ENCODE peak calls at places on chromosomes 6 and 20, in ten cellular contexts. D, U, Z, E, C, J, X, L, V and N are unnamed samples.

GRCh38 chr20:32224463-32224862 is 16.8 kb downstream of the POFUT1 start:
- DNase-seq in D (no peak), U (no peak), Z (no peak), E (peak), C (no peak), J (no peak), X (no peak), L (no peak), V (no peak), N (no peak)

GRCh38 chr6:11778648-11779307 is at the start of gene ADTRP:
- DNase-seq in D (no peak), U (no peak), Z (no peak), E (peak), C (no peak), J (no peak), X (peak), L (no peak), V (no peak), N (no peak)

GRCh38 chr20:32396656-32397160 is 38.6 kb downstream of the ASXL1 start:
- DNase-seq in D (no peak), U (no peak), Z (no peak), E (no peak), C (no peak), J (no peak), X (no peak), L (peak), V (no peak), N (no peak)

GRCh38 chr6:116444092-116444491 is 17.1 kb upstream of the CALHM6 start:
- DNase-seq in D (no peak), U (peak), Z (peak), E (no peak), C (no peak), J (no peak), X (peak), L (peak), V (no peak), N (peak)

GRCh38 chr6:122789862-122790739 is 1.0 kb downstream of the SMPDL3A start:
- DNase-seq in D (peak), U (peak), Z (peak), E (peak), C (no peak), J (no peak), X (peak), L (no peak), V (no peak), N (no peak)

GRCh38 chr6:46377209-46377608 is 114.0 kb downstream of the RCAN2 start:
- DNase-seq in D (no peak), U (no peak), Z (no peak), E (no peak), C (no peak), J (no peak), X (no peak), L (no peak), V (no peak), N (no peak)

GRCh38 chr6:24595910-24596525 is 50.0 kb downstream of the KIAA0319 start:
- DNase-seq in D (no peak), U (no peak), Z (no peak), E (no peak), C (no peak), J (no peak), X (no peak), L (no peak), V (no peak), N (no peak)

GRCh38 chr20:10249048-10249770 is 30.6 kb downstream of the SNAP25 start:
- DNase-seq in D (no peak), U (no peak), Z (no peak), E (no peak), C (no peak), J (no peak), X (peak), L (no peak), V (no peak), N (peak)

GRCh38 chr6:28220164-28221133 is 4.6 kb upstream of the ZSCAN9 start:
- DNase-seq in D (no peak), U (no peak), Z (no peak), E (no peak), C (no peak), J (no peak), X (no peak), L (no peak), V (no peak), N (no peak)

GRCh38 chr20:9520096-9520495 is 5.7 kb downstream of the LAMP5 start:
- DNase-seq in D (no peak), U (no peak), Z (no peak), E (no peak), C (no peak), J (no peak), X (no peak), L (no peak), V (no peak), N (no peak)

GRCh38 chr6:72844614-72845013 is 222.8 kb downstream of the KCNQ5 start:
- DNase-seq in D (no peak), U (no peak), Z (no peak), E (no peak), C (no peak), J (no peak), X (no peak), L (no peak), V (no peak), N (no peak)

GRCh38 chr20:46053416-46053815 is 24.4 kb downstream of the SLC12A5 start:
- DNase-seq in D (no peak), U (no peak), Z (no peak), E (no peak), C (no peak), J (no peak), X (no peak), L (no peak), V (no peak), N (no peak)

GRCh38 chr6:75748743-75749538 is at the start of gene MYO6:
- DNase-seq in D (peak), U (peak), Z (peak), E (peak), C (peak), J (peak), X (peak), L (peak), V (no peak), N (no peak)

GRCh38 chr6:43627008-43627825 is 1.8 kb downstream of the GTPBP2 start:
- DNase-seq in D (peak), U (peak), Z (peak), E (peak), C (no peak), J (peak), X (peak), L (peak), V (peak), N (peak)

GRCh38 chr20:19774086-19774933 is 16.3 kb downstream of the RIN2 start:
- DNase-seq in D (no peak), U (no peak), Z (no peak), E (no peak), C (no peak), J (no peak), X (no peak), L (peak), V (no peak), N (no peak)

GRCh38 chr6:34745277-34746103 is 11.8 kb upstream of the SNRPC start:
- DNase-seq in D (no peak), U (peak), Z (no peak), E (peak), C (no peak), J (no peak), X (peak), L (peak), V (no peak), N (no peak)

GRCh38 chr6:118387921-118388701 is 160.0 kb upstream of the PLN start:
- DNase-seq in D (no peak), U (peak), Z (no peak), E (no peak), C (no peak), J (no peak), X (peak), L (peak), V (no peak), N (peak)

GRCh38 chr6:20702366-20702765 is 168.1 kb downstream of the CDKAL1 start:
- DNase-seq in D (no peak), U (no peak), Z (no peak), E (no peak), C (no peak), J (no peak), X (no peak), L (no peak), V (no peak), N (no peak)

GRCh38 chr20:20051767-20052073 is 546 bp downstream of the CRNKL1 start:
- DNase-seq in D (no peak), U (no peak), Z (no peak), E (no peak), C (no peak), J (no peak), X (no peak), L (no peak), V (no peak), N (no peak)

GRCh38 chr6:17385660-17386059 is 7.7 kb upstream of the CAP2 start:
- DNase-seq in D (no peak), U (peak), Z (no peak), E (no peak), C (no peak), J (no peak), X (peak), L (peak), V (no peak), N (no peak)

GRCh38 chr6:24888967-24889366 is 46.8 kb downstream of the RIPOR2 start:
- DNase-seq in D (no peak), U (no peak), Z (no peak), E (no peak), C (no peak), J (no peak), X (no peak), L (no peak), V (no peak), N (no peak)

GRCh38 chr20:61558726-61559125 is 306.7 kb downstream of the CDH4 start:
- DNase-seq in D (no peak), U (no peak), Z (no peak), E (no peak), C (no peak), J (no peak), X (peak), L (peak), V (no peak), N (peak)

GRCh38 chr20:49349678-49350077 is 71.8 kb upstream of the ZNFX1 start:
- DNase-seq in D (peak), U (no peak), Z (no peak), E (no peak), C (no peak), J (peak), X (no peak), L (no peak), V (no peak), N (no peak)

GRCh38 chr6:136114661-136115060 is 135.4 kb downstream of the MTFR2 start:
- DNase-seq in D (no peak), U (no peak), Z (no peak), E (no peak), C (no peak), J (no peak), X (peak), L (no peak), V (no peak), N (no peak)

GRCh38 chr20:33604084-33604990 is 57.8 kb upstream of the C20orf144 start:
- DNase-seq in D (no peak), U (no peak), Z (no peak), E (no peak), C (no peak), J (no peak), X (no peak), L (no peak), V (no peak), N (no peak)

DNA sequence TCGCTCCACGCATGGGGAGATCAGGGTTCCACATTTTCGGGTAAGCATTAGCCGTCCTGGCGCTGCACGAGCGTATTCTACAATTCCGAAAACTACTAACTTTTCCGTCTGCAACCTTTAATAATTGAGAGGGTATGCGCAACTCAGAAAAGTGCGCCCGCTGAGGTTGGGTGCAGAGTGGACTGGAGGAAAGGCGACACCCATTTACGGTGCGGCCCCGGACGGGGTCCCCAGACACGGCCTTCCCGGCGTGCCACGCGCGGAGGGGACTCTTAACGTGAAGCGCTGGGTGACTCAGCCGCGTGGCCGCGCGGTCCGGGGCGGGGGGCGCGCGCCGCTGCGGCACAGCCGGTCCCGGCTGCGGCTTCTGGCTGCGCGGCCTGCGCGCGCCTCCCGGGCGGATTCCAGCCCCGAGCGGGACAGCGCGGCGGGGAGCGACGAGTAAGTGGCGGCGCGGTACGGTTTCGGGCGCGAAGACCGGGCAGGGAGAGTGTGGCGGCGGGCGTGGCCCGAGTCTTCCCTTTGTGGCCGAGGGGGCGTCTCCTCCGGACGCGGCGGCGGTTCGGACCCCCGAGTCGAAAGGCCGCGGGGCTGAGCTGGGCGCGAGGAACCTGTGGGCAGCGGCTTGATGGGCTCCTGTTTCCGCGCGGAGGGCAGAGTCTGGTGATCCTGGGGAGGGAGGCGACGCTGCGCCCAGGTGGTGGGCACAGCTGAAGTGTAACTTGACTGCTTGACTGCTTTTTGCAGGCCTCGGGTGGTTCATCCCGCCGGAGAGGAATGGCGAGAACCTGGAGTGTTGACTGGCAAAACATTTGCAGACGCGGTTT is at the start of the genes KCTD20 and PXT1:
- DNase-seq in D (peak), U (peak), Z (peak), E (peak), C (peak), J (peak), X (peak), L (peak), V (peak), N (peak)
- TF ChIP-seq CTCF in D (no peak), U (no peak), Z (no peak), E (no peak), C (no peak), J (no peak), X (no peak), L (no peak), V (no peak), N (no peak)

GRCh38 chr6:149923327-149923986 is 536 bp upstream of the RAET1G start:
- DNase-seq in D (no peak), U (no peak), Z (no peak), E (no peak), C (no peak), J (no peak), X (no peak), L (no peak), V (no peak), N (no peak)
- H3K4me3 ChIP-seq in D (peak), U (peak), Z (peak), E (peak), C (peak), J (peak), X (peak), L (peak), V (no peak), N (peak)

GRCh38 chr6:85127179-85127498 is 322.7 kb upstream of the NT5E start:
- DNase-seq in D (no peak), U (no peak), Z (no peak), E (no peak), C (no peak), J (no peak), X (no peak), L (no peak), V (no peak), N (no peak)
- TF ChIP-seq CTCF in D (no peak), U (no peak), Z (no peak), E (no peak), C (no peak), J (no peak), X (no peak), L (no peak), V (no peak), N (no peak)

DNA sequence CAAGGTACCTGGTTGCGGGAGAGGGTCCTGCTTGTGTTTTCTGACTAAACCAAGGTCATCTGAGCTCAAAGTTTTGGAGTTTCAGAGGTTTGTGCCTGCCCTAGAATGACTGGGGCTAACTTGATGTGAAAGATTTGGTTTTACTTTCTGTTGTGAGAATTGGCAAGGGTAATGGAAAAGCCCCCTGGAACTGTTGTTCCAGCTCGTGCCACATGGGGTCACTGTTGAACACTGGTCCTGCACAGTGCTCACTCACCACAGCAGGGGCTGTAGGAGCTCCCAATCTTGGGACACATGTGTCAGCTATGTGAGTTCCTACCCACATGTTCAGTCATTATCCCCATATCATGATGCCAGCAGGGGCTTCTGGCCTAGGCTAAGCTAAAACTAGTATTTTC is 6.5 kb downstream of the TGM6 start:
- DNase-seq in D (no peak), U (peak), Z (peak), E (peak), C (peak), J (no peak), X (peak), L (peak), V (peak), N (no peak)
- H3K4me3 ChIP-seq in D (no peak), U (no peak), Z (no peak), E (no peak), C (no peak), J (no peak), X (no peak), L (no peak), V (no peak), N (no peak)

DNA sequence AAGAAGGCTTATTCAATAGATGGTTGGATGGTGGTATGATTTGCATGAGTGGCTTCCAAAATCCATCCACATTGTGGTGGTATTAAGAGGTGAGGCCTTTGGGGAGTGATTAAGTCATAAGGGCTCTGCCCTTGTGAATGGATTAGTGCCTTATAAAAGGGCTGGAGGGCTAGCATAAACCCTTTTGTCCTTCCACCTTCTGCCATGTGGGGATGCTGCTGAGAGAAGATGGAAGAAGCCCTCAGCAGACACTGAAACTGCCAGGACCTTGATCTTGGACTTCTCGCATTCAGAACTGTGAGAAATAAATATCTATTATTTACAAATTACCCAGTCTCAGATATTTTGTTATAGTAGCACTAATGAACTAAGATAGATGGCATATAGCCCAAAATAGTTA is 27.8 kb upstream of the SRPK1 start:
- DNase-seq in D (no peak), U (peak), Z (no peak), E (no peak), C (no peak), J (no peak), X (no peak), L (peak), V (no peak), N (no peak)
- TF ChIP-seq CTCF in D (no peak), U (peak), Z (peak), E (no peak), C (no peak), J (no peak), X (no peak), L (peak), V (peak), N (peak)